ENCODE peak calls at places on chromosome 5, in seven cellular contexts. Z is GM12878, A is sigmoid colon, K is spleen, M is Panc1, G is transverse colon, D is prostate gland. I is an unnamed sample. For H3K4me1, the result is how much of the 10 kb centered on the place peaks cover.

GRCh38 chr5:1190915-1191314 is 10.5 kb upstream of the SLC6A19 start:
- DNase-seq in Z (no peak), A (no peak), K (no peak), M (no peak), G (no peak), D (no peak), I (no peak)

GRCh38 chr5:67591491-67591890 is 394.9 kb upstream of the CD180 start:
- DNase-seq in Z (no peak), A (no peak), K (no peak), M (no peak), G (no peak), D (no peak), I (no peak)

GRCh38 chr5:116658830-116659229 is 84.2 kb upstream of the SEMA6A start:
- DNase-seq in Z (no peak), A (no peak), K (no peak), M (no peak), G (no peak), D (no peak), I (no peak)

GRCh38 chr5:32687167-32687831 is 23.8 kb upstream of the NPR3 start:
- DNase-seq in Z (no peak), A (no peak), K (no peak), M (no peak), G (no peak), D (peak), I (no peak)

GRCh38 chr5:157778121-157778805 is 34.8 kb downstream of the LSM11 start:
- DNase-seq in Z (no peak), A (no peak), K (no peak), M (no peak), G (peak), D (peak), I (no peak)

GRCh38 chr5:149452007-149452664 is 73.0 kb upstream of the IL17B start:
- DNase-seq in Z (no peak), A (peak), K (no peak), M (no peak), G (peak), D (no peak), I (no peak)

GRCh38 chr5:609506-609905 is 2.6 kb upstream of the CEP72 start:
- DNase-seq in Z (no peak), A (peak), K (peak), M (no peak), G (no peak), D (no peak), I (no peak)

GRCh38 chr5:76402880-76403712 is at the start of gene IQGAP2:
- DNase-seq in Z (no peak), A (peak), K (peak), M (no peak), G (peak), D (peak), I (peak)

GRCh38 chr5:132227485-132228240 is at the start of gene P4HA2:
- DNase-seq in Z (no peak), A (peak), K (peak), M (peak), G (peak), D (peak), I (peak)
- TF ChIP-seq POLR2AphosphoS5 in Z (no peak), A (peak), K (peak), M (no peak), G (peak), D (peak), I (no peak)

GRCh38 chr5:52994266-52994665 is 5.1 kb downstream of the ITGA2 start:
- DNase-seq in Z (no peak), A (no peak), K (no peak), M (no peak), G (no peak), D (no peak), I (no peak)

GRCh38 chr5:52995095-52995494 is 5.9 kb downstream of the ITGA2 start:
- DNase-seq in Z (no peak), A (no peak), K (no peak), M (no peak), G (no peak), D (no peak), I (no peak)

GRCh38 chr5:52990531-52990925 is 1.4 kb downstream of the ITGA2 start:
- DNase-seq in Z (no peak), A (no peak), K (no peak), M (no peak), G (no peak), D (no peak), I (no peak)

GRCh38 chr5:52995914-52996313 is 6.8 kb downstream of the ITGA2 start:
- DNase-seq in Z (no peak), A (no peak), K (no peak), M (no peak), G (no peak), D (no peak), I (no peak)

DNA sequence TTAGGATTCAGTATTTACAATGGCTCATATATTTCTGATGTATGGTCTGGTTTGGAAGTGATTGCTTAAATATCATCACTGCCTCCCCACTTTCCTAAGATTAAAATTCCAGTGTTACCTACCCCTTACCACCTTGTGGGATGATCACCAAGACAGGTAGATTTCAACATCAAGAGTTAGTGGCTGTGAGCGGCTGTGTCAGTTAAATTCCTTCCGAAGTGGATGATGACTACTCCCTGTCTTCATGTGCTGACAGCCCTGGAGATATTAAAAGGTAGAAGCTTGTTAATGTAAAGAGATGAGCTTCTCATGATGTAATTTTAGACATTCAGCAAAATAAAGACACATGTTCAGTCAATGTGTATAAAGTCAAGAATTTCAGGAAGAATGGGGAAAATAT is 4.2 kb downstream of the ITGA2 start:
- DNase-seq in Z (no peak), A (no peak), K (no peak), M (no peak), G (no peak), D (no peak), I (no peak)
- H3K4me1 ChIP-seq in Z (under half), A (under half), K (under half), M (under half), G (under half), D (under half), I (under half)

GRCh38 chr5:78805474-78806124 is 157.0 kb upstream of the LHFPL2 start:
- DNase-seq in Z (no peak), A (no peak), K (no peak), M (no peak), G (no peak), D (no peak), I (no peak)
- TF ChIP-seq POLR2AphosphoS5 in Z (no peak), A (no peak), K (no peak), M (no peak), G (no peak), D (no peak), I (no peak)

DNA sequence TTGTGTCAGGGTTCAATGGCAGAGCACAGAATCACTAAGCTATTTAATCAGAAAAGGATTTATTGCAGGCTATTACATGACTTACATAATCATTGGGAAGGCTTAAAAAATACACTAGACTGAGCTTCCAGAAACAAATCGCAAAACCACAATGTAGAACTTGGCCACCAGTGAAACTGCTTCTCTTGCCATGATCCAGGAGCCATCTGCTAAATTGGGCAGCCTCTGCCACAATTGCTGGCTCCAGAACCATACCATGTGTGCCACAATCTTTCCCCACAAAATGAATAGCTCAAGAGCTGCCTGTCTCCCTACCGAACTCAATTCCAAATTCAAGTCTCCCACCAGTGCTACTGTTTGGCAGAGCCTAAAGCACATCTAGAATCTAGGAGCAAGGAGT is 9.8 kb upstream of the ERAP1 start:
- DNase-seq in Z (no peak), A (no peak), K (no peak), M (no peak), G (no peak), D (no peak), I (no peak)
- H3K4me1 ChIP-seq in Z (under half), A (under half), K (under half), M (under half), G (under half), D (under half), I (under half)

GRCh38 chr5:172283862-172284274 is 304 bp upstream of the UBTD2 start:
- DNase-seq in Z (no peak), A (peak), K (peak), M (no peak), G (peak), D (peak), I (peak)
- TF ChIP-seq POLR2AphosphoS5 in Z (no peak), A (no peak), K (peak), M (no peak), G (peak), D (no peak), I (no peak)

I was measured in suprapubic skin.